ENCODE peak calls at places on chromosomes 3 and 15, in five cellular contexts. P is WTC11, M is A549, Q is HCT116, K is HepG2. G is an unnamed sample.

GRCh38 chr15:65824941-65825544 is 33.0 kb upstream of the DENND4A start:
- DNase-seq in P (no peak), M (no peak), Q (no peak), K (no peak), G (no peak)

GRCh38 chr15:101455291-101455916 is 34.1 kb downstream of the PCSK6 start:
- DNase-seq in Q (no peak), M (no peak), P (no peak), K (no peak), G (no peak)

GRCh38 chr3:12553921-12554391 is 2.9 kb upstream of the MKRN2 start:
- DNase-seq in M (no peak), P (no peak), K (no peak), Q (no peak), G (peak)

GRCh38 chr3:185934726-185935464 is 2.9 kb downstream of the TRA2B start:
- DNase-seq in K (no peak), M (no peak), P (no peak), Q (no peak), G (peak)

GRCh38 chr3:136518102-136518501 is 234.1 kb downstream of the STAG1 start:
- DNase-seq in K (no peak), P (no peak), Q (no peak), M (no peak), G (no peak)

GRCh38 chr15:91946914-91947313 is 93.4 kb downstream of the SLCO3A1 start:
- DNase-seq in K (no peak), Q (no peak), M (no peak), P (no peak), G (no peak)

GRCh38 chr3:157542711-157543485 is 39.7 kb upstream of the VEPH1 start:
- DNase-seq in M (peak), K (no peak), Q (no peak), P (peak), G (peak)

GRCh38 chr15:79170256-79170664 is 79.7 kb upstream of the RASGRF1 start:
- DNase-seq in M (peak), K (no peak), Q (no peak), P (no peak), G (no peak)

GRCh38 chr3:66472313-66473134 is 28.3 kb downstream of the LRIG1 start:
- DNase-seq in M (peak), Q (no peak), K (no peak), P (no peak), G (peak)

GRCh38 chr3:14640157-14640562 is 11.4 kb upstream of the CCDC174 start:
- DNase-seq in P (no peak), K (no peak), Q (no peak), M (peak), G (no peak)

GRCh38 chr3:14641346-14641745 is 10.2 kb upstream of the CCDC174 start:
- DNase-seq in K (no peak), M (no peak), P (no peak), Q (no peak), G (no peak)

GRCh38 chr3:14636496-14637087 is 15.0 kb upstream of the CCDC174 start:
- DNase-seq in Q (no peak), M (no peak), K (no peak), P (no peak), G (no peak)

GRCh38 chr3:14645453-14645852 is 6.1 kb upstream of the CCDC174 start:
- DNase-seq in P (no peak), Q (no peak), K (no peak), M (no peak), G (no peak)

DNA sequence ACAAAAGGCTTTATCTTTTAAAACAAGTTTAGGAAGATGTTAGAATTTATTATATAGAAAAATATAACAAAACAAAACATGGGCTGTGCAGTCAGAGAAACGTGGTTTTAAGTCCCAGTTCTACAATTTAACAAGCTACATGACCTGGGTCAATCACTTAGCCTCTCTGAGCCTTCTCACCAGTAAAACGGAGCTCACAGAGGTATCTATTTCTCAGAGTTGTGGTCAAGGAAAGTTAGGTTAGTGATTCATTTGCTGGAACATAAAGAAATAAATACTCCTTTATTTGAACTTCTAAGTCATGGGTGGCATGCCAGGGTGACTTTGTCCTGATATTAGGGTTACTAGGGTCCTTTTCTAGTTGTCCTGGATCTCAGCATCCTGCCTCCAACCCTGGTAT is 10.8 kb upstream of the CCDC174 start:
- DNase-seq in P (no peak), M (no peak), Q (no peak), K (no peak), G (no peak)
- TF ChIP-seq MAX in P (no peak), M (no peak), Q (no peak), K (no peak), G (no peak)

GRCh38 chr3:114803042-114803695 is 343.9 kb downstream of the ZBTB20 start:
- DNase-seq in M (no peak), Q (no peak), K (no peak), P (no peak), G (peak)
- TF ChIP-seq MAX in M (no peak), Q (no peak), K (no peak), P (no peak), G (no peak)

GRCh38 chr3:146594843-146595482 is 10.2 kb downstream of the PLSCR5 start:
- DNase-seq in K (peak), M (peak), Q (peak), P (no peak), G (peak)
- TF ChIP-seq MAX in K (no peak), M (no peak), Q (no peak), P (no peak), G (no peak)

GRCh38 chr15:28984421-28985375 is 98.9 kb downstream of the APBA2 start:
- DNase-seq in Q (no peak), M (no peak), P (no peak), K (peak), G (no peak)
- TF ChIP-seq MAX in Q (no peak), M (no peak), P (no peak), K (no peak), G (no peak)

DNA sequence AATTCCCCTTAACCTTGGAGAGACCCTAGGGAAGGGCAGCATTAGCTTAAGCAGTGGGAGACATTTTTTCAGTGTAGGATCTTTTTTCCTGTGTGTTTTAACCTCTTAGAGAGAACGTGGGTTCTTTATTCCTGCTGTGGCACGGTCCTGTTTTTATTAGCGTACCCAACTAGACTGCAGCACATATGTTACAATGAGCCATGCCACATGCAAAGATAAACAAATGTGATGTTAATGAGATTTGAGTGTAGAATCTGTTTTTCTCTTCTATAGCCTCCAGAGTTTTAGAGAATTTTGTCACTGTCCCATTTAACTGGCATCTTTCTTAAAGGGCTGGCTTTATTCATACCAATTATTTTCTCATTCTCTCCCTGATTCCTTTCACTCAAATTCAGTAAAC is 347.5 kb downstream of the CNTN4 start:
- DNase-seq in M (no peak), Q (no peak), P (no peak), K (no peak), G (no peak)
- TF ChIP-seq MAX in M (no peak), Q (no peak), P (no peak), K (no peak), G (no peak)

GRCh38 chr3:122094693-122095092 is 39.5 kb downstream of the CD86 start:
- DNase-seq in Q (no peak), P (no peak), M (no peak), K (no peak), G (no peak)

GRCh38 chr3:122088519-122088918 is 33.4 kb downstream of the CD86 start:
- DNase-seq in M (no peak), Q (no peak), P (no peak), K (no peak), G (no peak)

GRCh38 chr3:122091602-122092006 is 36.4 kb downstream of the CD86 start:
- DNase-seq in K (no peak), Q (no peak), P (no peak), M (no peak), G (no peak)

GRCh38 chr3:122094125-122094524 is 39.0 kb downstream of the CD86 start:
- DNase-seq in P (no peak), Q (no peak), M (no peak), K (no peak), G (no peak)

DNA sequence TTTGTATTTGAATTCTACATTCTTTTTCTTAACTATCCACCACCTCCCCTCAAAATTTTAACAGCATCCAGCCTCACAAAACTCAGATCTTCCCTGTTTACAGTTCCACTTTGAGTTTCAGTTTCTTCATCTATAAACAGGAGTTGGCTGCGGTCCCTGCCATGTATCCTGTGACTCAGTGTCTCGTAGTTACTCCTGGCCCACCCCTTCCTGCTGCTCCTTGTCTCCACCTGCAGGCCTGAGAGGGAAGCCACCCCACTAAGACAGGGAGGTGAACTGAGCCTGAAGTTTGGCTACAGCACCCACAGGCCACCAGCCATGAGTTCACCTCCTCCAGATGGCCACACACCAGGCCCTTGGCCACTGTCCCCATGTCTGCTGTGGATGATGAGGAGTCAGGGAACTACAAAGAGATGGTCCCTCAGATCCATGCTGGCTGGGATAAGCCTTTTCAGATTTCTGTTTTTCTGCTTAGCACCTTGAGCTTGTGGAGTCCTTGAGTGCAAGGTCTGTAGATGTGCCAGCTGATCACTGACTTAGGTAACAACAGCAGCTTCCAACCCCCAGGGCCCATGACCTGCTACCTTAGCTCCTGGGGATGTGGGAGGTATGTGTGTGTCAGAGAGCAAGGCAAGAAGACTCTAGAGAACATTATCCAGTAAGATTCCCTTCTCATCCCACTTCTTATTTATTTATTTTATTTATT is 37.5 kb downstream of the CD86 start:
- DNase-seq in P (peak), Q (peak), K (no peak), M (no peak), G (peak)
- TF ChIP-seq MAX in P (no peak), Q (no peak), K (no peak), M (no peak), G (no peak)

GRCh38 chr3:16794251-16794650 is 90.5 kb upstream of the PLCL2 start:
- DNase-seq in K (no peak), P (no peak), Q (no peak), M (no peak), G (no peak)
- TF ChIP-seq MAX in K (no peak), P (no peak), Q (no peak), M (no peak), G (no peak)

GRCh38 chr15:45468294-45468693 is 54.3 kb downstream of the SLC30A4 start:
- DNase-seq in P (no peak), Q (no peak), M (no peak), K (no peak), G (no peak)

GRCh38 chr15:45473068-45473467 is 49.5 kb downstream of the SLC30A4 start:
- DNase-seq in Q (no peak), M (no peak), K (no peak), P (no peak), G (no peak)

GRCh38 chr15:45469027-45469426 is 53.5 kb downstream of the SLC30A4 start:
- DNase-seq in Q (no peak), K (no peak), M (no peak), P (no peak), G (no peak)

GRCh38 chr15:45469429-45469828 is 53.1 kb downstream of the SLC30A4 start:
- DNase-seq in K (no peak), P (no peak), M (no peak), Q (no peak), G (no peak)

DNA sequence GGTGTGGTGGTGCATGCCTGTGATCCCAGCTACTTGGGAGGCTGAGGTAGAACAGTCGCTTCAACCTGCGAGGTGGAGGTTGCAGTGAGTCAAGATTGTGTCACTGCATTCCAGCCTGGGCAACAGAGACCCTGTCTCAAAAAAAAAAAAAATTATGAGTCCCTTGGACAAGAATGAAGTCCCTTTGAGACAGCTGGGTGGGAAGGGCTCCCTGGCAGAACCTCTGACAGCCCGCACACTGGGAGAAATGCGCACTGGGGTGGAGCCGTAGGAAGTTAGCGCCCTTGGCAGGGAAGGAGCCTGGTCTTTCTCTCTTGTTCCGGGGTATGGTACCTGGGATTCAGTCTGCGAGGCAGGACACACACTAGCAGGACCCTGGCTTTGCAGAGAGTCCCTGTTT is 51.4 kb downstream of the SLC30A4 start:
- DNase-seq in K (no peak), P (no peak), M (no peak), Q (no peak), G (no peak)
- TF ChIP-seq MAX in K (no peak), P (no peak), M (no peak), Q (no peak), G (no peak)

GRCh38 chr3:147934316-147935188 is 525.4 kb downstream of the ZIC1 start:
- DNase-seq in P (peak), K (no peak), M (no peak), Q (no peak), G (peak)

GRCh38 chr3:147925272-147925671 is 516.1 kb downstream of the ZIC1 start:
- DNase-seq in K (no peak), Q (no peak), P (no peak), M (no peak), G (peak)

GRCh38 chr3:147924755-147925154 is 515.6 kb downstream of the ZIC1 start:
- DNase-seq in Q (no peak), M (no peak), K (no peak), P (no peak), G (no peak)

GRCh38 chr3:147930417-147930816 is 521.3 kb downstream of the ZIC1 start:
- DNase-seq in K (no peak), P (no peak), Q (no peak), M (no peak), G (peak)
- TF ChIP-seq MAX in K (no peak), P (no peak), Q (no peak), M (no peak), G (no peak)

GRCh38 chr3:4079354-4080180 is 223.6 kb upstream of the SETMAR start:
- DNase-seq in P (no peak), M (no peak), Q (no peak), K (peak), G (no peak)
- TF ChIP-seq MAX in P (no peak), M (no peak), Q (no peak), K (no peak), G (no peak)